ENCODE peak calls at places on chromosomes 2 and 18, in ten cellular contexts. F is Right ventricle myocardium superior; D is ELR; Q is uterus; Y is endothelial cell of umbilical vein; U is kidney; L is effector memory CD8-positive, alpha-beta T cell; R is A549; A is pulmonary artery endothelial cell; N is T-cell. S is an unnamed sample.

GRCh38 chr18:9741821-9742541 is 33.9 kb downstream of the RAB31 start:
- DNase-seq in F (no peak), D (peak; percentile 58), Q (no peak), Y (peak; percentile 38), U (no peak), L (no peak), R (no peak), A (no peak), N (no peak), S (no peak)

GRCh38 chr2:129400825-129401224 is 578.6 kb upstream of the RAB6C start:
- DNase-seq in F (no peak), D (no peak), Q (no peak), Y (no peak), U (no peak), L (no peak), R (no peak), A (no peak), N (no peak), S (no peak)

GRCh38 chr2:8310557-8311455 is 371.1 kb upstream of the ID2 start:
- DNase-seq in F (no peak), D (no peak), Q (no peak), Y (no peak), U (no peak), L (peak; percentile 47), R (no peak), A (no peak), N (peak; percentile 41), S (no peak)

GRCh38 chr2:105517814-105518705 is 119.2 kb upstream of the FHL2 start:
- DNase-seq in F (peak; percentile 90), D (no peak), Q (no peak), Y (peak; percentile 21), U (peak; percentile 78), L (no peak), R (no peak), A (no peak), N (no peak), S (no peak)

GRCh38 chr2:169476459-169476858 is 2.8 kb upstream of the BBS5 start:
- DNase-seq in F (no peak), D (peak; percentile 73), Q (no peak), Y (no peak), U (no peak), L (no peak), R (no peak), A (no peak), N (no peak), S (peak; percentile 22)

GRCh38 chr2:99806758-99807157 is 316.9 kb upstream of the REV1 start:
- DNase-seq in F (no peak), D (peak; percentile 84), Q (no peak), Y (no peak), U (no peak), L (no peak), R (no peak), A (no peak), N (no peak), S (no peak)

GRCh38 chr2:47109680-47110079 is 45.4 kb downstream of the STPG4 start:
- DNase-seq in F (no peak), D (no peak), Q (no peak), Y (no peak), U (no peak), L (no peak), R (no peak), A (no peak), N (no peak), S (no peak)

GRCh38 chr2:169073972-169074751 is 4.8 kb downstream of the DHRS9 start:
- DNase-seq in F (no peak), D (peak; percentile 54), Q (no peak), Y (no peak), U (no peak), L (no peak), R (no peak), A (no peak), N (no peak), S (peak; percentile 31)

GRCh38 chr2:98505311-98505808 is 60.7 kb downstream of the INPP4A start:
- DNase-seq in F (peak; percentile 70), D (no peak), Q (no peak), Y (peak; percentile 34), U (no peak), L (no peak), R (no peak), A (no peak), N (peak; percentile 28), S (no peak)

GRCh38 chr2:2859164-2859563 is 518.5 kb downstream of the EIPR1 start:
- DNase-seq in F (no peak), D (no peak), Q (no peak), Y (no peak), U (no peak), L (no peak), R (no peak), A (no peak), N (no peak), S (no peak)

GRCh38 chr18:68693091-68693815 is 21.7 kb downstream of the TMX3 start:
- DNase-seq in F (no peak), D (no peak), Q (no peak), Y (no peak), U (peak; percentile 58), L (no peak), R (no peak), A (no peak), N (no peak), S (no peak)

GRCh38 chr18:30280861-30281470 is 761.6 kb downstream of the DSC3 start:
- DNase-seq in F (no peak), D (peak; percentile 75), Q (no peak), Y (peak; percentile 65), U (no peak), L (no peak), R (no peak), A (no peak), N (no peak), S (peak; percentile 43)

GRCh38 chr2:120683081-120683480 is 52.6 kb upstream of the GLI2 start:
- DNase-seq in F (no peak), D (no peak), Q (no peak), Y (no peak), U (no peak), L (no peak), R (no peak), A (no peak), N (no peak), S (no peak)

GRCh38 chr18:75958683-75959082 is 531.2 kb upstream of the SMIM21 start:
- DNase-seq in F (no peak), D (no peak), Q (no peak), Y (no peak), U (no peak), L (no peak), R (no peak), A (no peak), N (no peak), S (peak; percentile 19)

GRCh38 chr2:149410701-149411484 is 80.5 kb downstream of the LYPD6 start:
- DNase-seq in F (no peak), D (peak; percentile 97), Q (no peak), Y (peak; percentile 25), U (no peak), L (no peak), R (no peak), A (no peak), N (no peak), S (no peak)

GRCh38 chr2:942775-943460 is 7.7 kb upstream of the SNTG2 start:
- DNase-seq in F (no peak), D (no peak), Q (no peak), Y (no peak), U (no peak), L (no peak), R (no peak), A (no peak), N (no peak), S (no peak)

GRCh38 chr2:3461781-3462492 is 57.4 kb downstream of the ADI1 start:
- DNase-seq in F (peak; percentile 43), D (peak; percentile 68), Q (peak; percentile 40), Y (peak; percentile 58), U (no peak), L (peak; percentile 39), R (peak; percentile 60), A (no peak), N (peak; percentile 8), S (peak; percentile 64)

GRCh38 chr2:49770919-49771318 is 616.6 kb upstream of the FSHR start:
- DNase-seq in F (peak; percentile 46), D (peak; percentile 4), Q (no peak), Y (no peak), U (no peak), L (no peak), R (no peak), A (no peak), N (no peak), S (peak; percentile 61)

GRCh38 chr2:64838817-64839216 is 150.4 kb upstream of the SLC1A4 start:
- DNase-seq in F (no peak), D (peak; percentile 99), Q (no peak), Y (peak; percentile 44), U (peak; percentile 90), L (no peak), R (peak; percentile 58), A (no peak), N (no peak), S (peak; percentile 96)

GRCh38 chr2:41836944-41837343 is 210.9 kb upstream of the PKDCC start:
- DNase-seq in F (no peak), D (peak; percentile 68), Q (no peak), Y (peak; percentile 43), U (no peak), L (peak; percentile 35), R (no peak), A (peak; percentile 15), N (peak; percentile 16), S (peak; percentile 68)

GRCh38 chr2:15072836-15073235 is 440.3 kb downstream of the LRATD1 start:
- DNase-seq in F (no peak), D (no peak), Q (no peak), Y (no peak), U (no peak), L (no peak), R (no peak), A (no peak), N (no peak), S (no peak)

GRCh38 chr2:222423632-222424280 is 587 bp upstream of the SGPP2 start:
- DNase-seq in F (no peak), D (no peak), Q (no peak), Y (no peak), U (peak; percentile 78), L (no peak), R (no peak), A (no peak), N (no peak), S (no peak)

GRCh38 chr18:68925268-68925667 is 127.4 kb downstream of the CCDC102B start:
- DNase-seq in F (no peak), D (peak; percentile 6), Q (no peak), Y (no peak), U (no peak), L (no peak), R (no peak), A (no peak), N (no peak), S (peak; percentile 5)

GRCh38 chr2:196743165-196743564 is 56.3 kb downstream of the GTF3C3 start:
- DNase-seq in F (no peak), D (no peak), Q (no peak), Y (no peak), U (no peak), L (no peak), R (no peak), A (no peak), N (no peak), S (no peak)

GRCh38 chr2:64789466-64790320 is 136.0 kb upstream of the SERTAD2 start:
- DNase-seq in F (no peak), D (no peak), Q (no peak), Y (no peak), U (no peak), L (no peak), R (no peak), A (no peak), N (no peak), S (no peak)

GRCh38 chr2:128017561-128017960 is 10.3 kb downstream of the SAP130 start:
- DNase-seq in F (no peak), D (no peak), Q (no peak), Y (no peak), U (no peak), L (no peak), R (no peak), A (no peak), N (no peak), S (no peak)

GRCh38 chr2:222563319-222563718 is 92.6 kb downstream of the FARSB start:
- DNase-seq in F (no peak), D (no peak), Q (no peak), Y (no peak), U (no peak), L (no peak), R (no peak), A (no peak), N (no peak), S (no peak)

GRCh38 chr2:120451334-120451733 is 105.4 kb downstream of the INHBB start:
- DNase-seq in F (no peak), D (no peak), Q (no peak), Y (no peak), U (no peak), L (no peak), R (no peak), A (no peak), N (no peak), S (no peak)